ENCODE peak calls at places on chromosome 19, in eight cellular contexts. One of them, this sample, is unnamed.

GRCh38 chr19:18946335-18946734 is 5.3 kb upstream of the HOMER3 start:
- DNase-seq in A549: no peak
- DNase-seq in T-helper 1 cell: no peak
- DNase-seq in astrocyte of the spinal cord: no peak
- DNase-seq in renal cortical epithelial cell: no peak
- DNase-seq in fibroblast of mammary gland: no peak
- DNase-seq in HEK293T: no peak
- DNase-seq in hepatic stellate cell: no peak
- DNase-seq in this sample: no peak

GRCh38 chr19:52691215-52691610 is 43.6 kb downstream of the ZNF611 start:
- DNase-seq in renal cortical epithelial cell: no peak
- DNase-seq in T-helper 1 cell: no peak
- DNase-seq in A549: no peak
- DNase-seq in HEK293T: no peak
- DNase-seq in astrocyte of the spinal cord: no peak
- DNase-seq in hepatic stellate cell: no peak
- DNase-seq in fibroblast of mammary gland: no peak
- DNase-seq in this sample: no peak

GRCh38 chr19:771332-771785 is 20.4 kb downstream of the MISP start:
- DNase-seq in A549: no peak
- DNase-seq in fibroblast of mammary gland: peak
- DNase-seq in renal cortical epithelial cell: no peak
- DNase-seq in T-helper 1 cell: no peak
- DNase-seq in HEK293T: peak
- DNase-seq in astrocyte of the spinal cord: peak
- DNase-seq in hepatic stellate cell: peak
- DNase-seq in this sample: no peak

GRCh38 chr19:10501971-10502523 is 1.1 kb downstream of the KEAP1 start:
- DNase-seq in HEK293T: peak
- DNase-seq in hepatic stellate cell: peak
- DNase-seq in T-helper 1 cell: no peak
- DNase-seq in renal cortical epithelial cell: peak
- DNase-seq in fibroblast of mammary gland: no peak
- DNase-seq in A549: peak
- DNase-seq in astrocyte of the spinal cord: peak
- DNase-seq in this sample: peak

GRCh38 chr19:2014731-2015610 is 543 bp downstream of the BTBD2 start:
- DNase-seq in HEK293T: no peak
- DNase-seq in renal cortical epithelial cell: no peak
- DNase-seq in T-helper 1 cell: no peak
- DNase-seq in hepatic stellate cell: peak
- DNase-seq in fibroblast of mammary gland: no peak
- DNase-seq in A549: no peak
- DNase-seq in astrocyte of the spinal cord: no peak
- DNase-seq in this sample: peak

GRCh38 chr19:13077233-13077632 is 25.4 kb downstream of the LYL1 start:
- DNase-seq in A549: no peak
- DNase-seq in renal cortical epithelial cell: no peak
- DNase-seq in HEK293T: no peak
- DNase-seq in T-helper 1 cell: no peak
- DNase-seq in hepatic stellate cell: no peak
- DNase-seq in fibroblast of mammary gland: no peak
- DNase-seq in astrocyte of the spinal cord: no peak
- DNase-seq in this sample: no peak

GRCh38 chr19:43784981-43785808 is 4.4 kb upstream of the KCNN4 start:
- DNase-seq in astrocyte of the spinal cord: peak
- DNase-seq in fibroblast of mammary gland: peak
- DNase-seq in hepatic stellate cell: peak
- DNase-seq in A549: peak
- DNase-seq in renal cortical epithelial cell: peak
- DNase-seq in T-helper 1 cell: no peak
- DNase-seq in HEK293T: peak
- DNase-seq in this sample: peak

GRCh38 chr19:8585894-8586750 is 8.9 kb upstream of the MYO1F start:
- DNase-seq in fibroblast of mammary gland: no peak
- DNase-seq in hepatic stellate cell: no peak
- DNase-seq in renal cortical epithelial cell: no peak
- DNase-seq in HEK293T: peak
- DNase-seq in A549: no peak
- DNase-seq in astrocyte of the spinal cord: no peak
- DNase-seq in T-helper 1 cell: no peak
- DNase-seq in this sample: no peak

GRCh38 chr19:54653181-54653809 is 9.5 kb upstream of the LILRB4 start:
- DNase-seq in fibroblast of mammary gland: peak
- DNase-seq in renal cortical epithelial cell: no peak
- DNase-seq in A549: peak
- DNase-seq in T-helper 1 cell: no peak
- DNase-seq in astrocyte of the spinal cord: peak
- DNase-seq in HEK293T: peak
- DNase-seq in hepatic stellate cell: peak
- DNase-seq in this sample: no peak

GRCh38 chr19:47644743-47645499 is 36.0 kb downstream of the BICRA start:
- DNase-seq in HEK293T: no peak
- DNase-seq in T-helper 1 cell: no peak
- DNase-seq in renal cortical epithelial cell: peak
- DNase-seq in hepatic stellate cell: no peak
- DNase-seq in astrocyte of the spinal cord: peak
- DNase-seq in A549: no peak
- DNase-seq in fibroblast of mammary gland: no peak
- DNase-seq in this sample: no peak

GRCh38 chr19:47713046-47714021 is at the start of gene EHD2:
- DNase-seq in fibroblast of mammary gland: peak
- DNase-seq in A549: peak
- DNase-seq in hepatic stellate cell: peak
- DNase-seq in renal cortical epithelial cell: no peak
- DNase-seq in T-helper 1 cell: no peak
- DNase-seq in HEK293T: peak
- DNase-seq in astrocyte of the spinal cord: peak
- DNase-seq in this sample: peak

GRCh38 chr19:8209965-8210659 is 942 bp downstream of the CERS4 start:
- DNase-seq in astrocyte of the spinal cord: no peak
- DNase-seq in renal cortical epithelial cell: no peak
- DNase-seq in fibroblast of mammary gland: no peak
- DNase-seq in T-helper 1 cell: no peak
- DNase-seq in hepatic stellate cell: no peak
- DNase-seq in HEK293T: no peak
- DNase-seq in A549: no peak
- DNase-seq in this sample: no peak

GRCh38 chr19:42038675-42039074 is 31.3 kb downstream of the GRIK5 start:
- DNase-seq in fibroblast of mammary gland: no peak
- DNase-seq in renal cortical epithelial cell: no peak
- DNase-seq in T-helper 1 cell: no peak
- DNase-seq in A549: no peak
- DNase-seq in HEK293T: no peak
- DNase-seq in astrocyte of the spinal cord: no peak
- DNase-seq in hepatic stellate cell: no peak
- DNase-seq in this sample: no peak

GRCh38 chr19:10802479-10802878 is 33.5 kb downstream of the TMED1 start:
- DNase-seq in A549: no peak
- DNase-seq in astrocyte of the spinal cord: no peak
- DNase-seq in hepatic stellate cell: no peak
- DNase-seq in fibroblast of mammary gland: no peak
- DNase-seq in renal cortical epithelial cell: no peak
- DNase-seq in T-helper 1 cell: no peak
- DNase-seq in HEK293T: no peak
- DNase-seq in this sample: no peak

GRCh38 chr19:30064776-30065494 is 122.9 kb downstream of the URI1 start:
- DNase-seq in astrocyte of the spinal cord: no peak
- DNase-seq in A549: no peak
- DNase-seq in fibroblast of mammary gland: no peak
- DNase-seq in renal cortical epithelial cell: no peak
- DNase-seq in T-helper 1 cell: no peak
- DNase-seq in hepatic stellate cell: no peak
- DNase-seq in HEK293T: no peak
- DNase-seq in this sample: no peak

GRCh38 chr19:17325881-17326594 is 8.6 kb downstream of the ANO8 start:
- DNase-seq in HEK293T: no peak
- DNase-seq in astrocyte of the spinal cord: peak
- DNase-seq in A549: no peak
- DNase-seq in fibroblast of mammary gland: peak
- DNase-seq in T-helper 1 cell: no peak
- DNase-seq in renal cortical epithelial cell: no peak
- DNase-seq in hepatic stellate cell: peak
- DNase-seq in this sample: no peak

GRCh38 chr19:49017666-49018351 is 918 bp upstream of the LHB start:
- DNase-seq in astrocyte of the spinal cord: peak
- DNase-seq in A549: peak
- DNase-seq in hepatic stellate cell: peak
- DNase-seq in fibroblast of mammary gland: peak
- DNase-seq in renal cortical epithelial cell: no peak
- DNase-seq in T-helper 1 cell: peak
- DNase-seq in HEK293T: peak
- DNase-seq in this sample: peak

GRCh38 chr19:42111811-42112210 is 20.4 kb downstream of the POU2F2 start:
- DNase-seq in astrocyte of the spinal cord: peak
- DNase-seq in HEK293T: no peak
- DNase-seq in hepatic stellate cell: no peak
- DNase-seq in renal cortical epithelial cell: peak
- DNase-seq in A549: no peak
- DNase-seq in fibroblast of mammary gland: peak
- DNase-seq in T-helper 1 cell: no peak
- DNase-seq in this sample: no peak

GRCh38 chr19:4802711-4803110 is 11.2 kb downstream of the FEM1A start:
- DNase-seq in HEK293T: no peak
- DNase-seq in A549: no peak
- DNase-seq in fibroblast of mammary gland: no peak
- DNase-seq in renal cortical epithelial cell: no peak
- DNase-seq in astrocyte of the spinal cord: no peak
- DNase-seq in T-helper 1 cell: no peak
- DNase-seq in hepatic stellate cell: no peak
- DNase-seq in this sample: no peak

GRCh38 chr19:37329686-37330085 is 41.2 kb upstream of the ZNF527 start:
- DNase-seq in A549: no peak
- DNase-seq in T-helper 1 cell: no peak
- DNase-seq in hepatic stellate cell: no peak
- DNase-seq in renal cortical epithelial cell: peak
- DNase-seq in HEK293T: no peak
- DNase-seq in astrocyte of the spinal cord: no peak
- DNase-seq in fibroblast of mammary gland: peak
- DNase-seq in this sample: no peak

GRCh38 chr19:49475995-49476880 is 2.2 kb downstream of the FLT3LG start:
- DNase-seq in HEK293T: peak
- DNase-seq in hepatic stellate cell: peak
- DNase-seq in astrocyte of the spinal cord: no peak
- DNase-seq in renal cortical epithelial cell: peak
- DNase-seq in A549: peak
- DNase-seq in fibroblast of mammary gland: no peak
- DNase-seq in T-helper 1 cell: no peak
- DNase-seq in this sample: no peak

GRCh38 chr19:32201661-32202060 is 143.7 kb upstream of the ZNF507 start:
- DNase-seq in renal cortical epithelial cell: no peak
- DNase-seq in astrocyte of the spinal cord: no peak
- DNase-seq in A549: no peak
- DNase-seq in fibroblast of mammary gland: no peak
- DNase-seq in hepatic stellate cell: no peak
- DNase-seq in T-helper 1 cell: no peak
- DNase-seq in HEK293T: no peak
- DNase-seq in this sample: no peak

GRCh38 chr19:36030264-36031148 is 2.2 kb downstream of the CLIP3 start:
- DNase-seq in T-helper 1 cell: no peak
- DNase-seq in A549: no peak
- DNase-seq in hepatic stellate cell: peak
- DNase-seq in astrocyte of the spinal cord: no peak
- DNase-seq in renal cortical epithelial cell: peak
- DNase-seq in HEK293T: no peak
- DNase-seq in fibroblast of mammary gland: peak
- DNase-seq in this sample: no peak

GRCh38 chr19:42252365-42253244 is 2.3 kb downstream of the ERF start:
- DNase-seq in A549: peak
- DNase-seq in astrocyte of the spinal cord: peak
- DNase-seq in T-helper 1 cell: no peak
- DNase-seq in fibroblast of mammary gland: peak
- DNase-seq in renal cortical epithelial cell: no peak
- DNase-seq in HEK293T: no peak
- DNase-seq in hepatic stellate cell: peak
- DNase-seq in this sample: peak

GRCh38 chr19:18098891-18099622 is 1.5 kb downstream of the MAST3 start:
- DNase-seq in A549: no peak
- DNase-seq in renal cortical epithelial cell: no peak
- DNase-seq in HEK293T: no peak
- DNase-seq in T-helper 1 cell: no peak
- DNase-seq in fibroblast of mammary gland: no peak
- DNase-seq in astrocyte of the spinal cord: no peak
- DNase-seq in hepatic stellate cell: no peak
- DNase-seq in this sample: no peak

GRCh38 chr19:44677019-44677809 is 5.9 kb downstream of the CEACAM19 start:
- DNase-seq in hepatic stellate cell: peak
- DNase-seq in renal cortical epithelial cell: peak
- DNase-seq in fibroblast of mammary gland: peak
- DNase-seq in HEK293T: peak
- DNase-seq in astrocyte of the spinal cord: peak
- DNase-seq in A549: peak
- DNase-seq in T-helper 1 cell: no peak
- DNase-seq in this sample: no peak

GRCh38 chr19:33675501-33676124 is 53.9 kb downstream of the CHST8 start:
- DNase-seq in HEK293T: no peak
- DNase-seq in astrocyte of the spinal cord: no peak
- DNase-seq in T-helper 1 cell: no peak
- DNase-seq in hepatic stellate cell: no peak
- DNase-seq in fibroblast of mammary gland: no peak
- DNase-seq in renal cortical epithelial cell: no peak
- DNase-seq in A549: no peak
- DNase-seq in this sample: no peak

GRCh38 chr19:42121666-42122069 is 10.6 kb downstream of the POU2F2 start:
- DNase-seq in hepatic stellate cell: peak
- DNase-seq in A549: peak
- DNase-seq in astrocyte of the spinal cord: peak
- DNase-seq in renal cortical epithelial cell: peak
- DNase-seq in fibroblast of mammary gland: peak
- DNase-seq in T-helper 1 cell: peak
- DNase-seq in HEK293T: no peak
- DNase-seq in this sample: peak

GRCh38 chr19:55340144-55340783 is 588 bp downstream of the KMT5C start:
- DNase-seq in A549: no peak
- DNase-seq in renal cortical epithelial cell: no peak
- DNase-seq in fibroblast of mammary gland: no peak
- DNase-seq in HEK293T: no peak
- DNase-seq in T-helper 1 cell: no peak
- DNase-seq in hepatic stellate cell: no peak
- DNase-seq in astrocyte of the spinal cord: no peak
- DNase-seq in this sample: no peak

GRCh38 chr19:13024958-13025653 is 29.8 kb downstream of the NFIX start:
- DNase-seq in hepatic stellate cell: no peak
- DNase-seq in A549: no peak
- DNase-seq in T-helper 1 cell: no peak
- DNase-seq in HEK293T: no peak
- DNase-seq in fibroblast of mammary gland: no peak
- DNase-seq in renal cortical epithelial cell: no peak
- DNase-seq in astrocyte of the spinal cord: no peak
- DNase-seq in this sample: peak

GRCh38 chr19:8731428-8732169 is 10.2 kb downstream of the OR2Z1 start:
- DNase-seq in hepatic stellate cell: no peak
- DNase-seq in T-helper 1 cell: no peak
- DNase-seq in renal cortical epithelial cell: no peak
- DNase-seq in A549: no peak
- DNase-seq in fibroblast of mammary gland: no peak
- DNase-seq in astrocyte of the spinal cord: no peak
- DNase-seq in HEK293T: no peak
- DNase-seq in this sample: no peak

GRCh38 chr19:14004619-14005380 is 1.3 kb downstream of the RFX1 start:
- DNase-seq in renal cortical epithelial cell: peak
- DNase-seq in astrocyte of the spinal cord: no peak
- DNase-seq in A549: no peak
- DNase-seq in fibroblast of mammary gland: peak
- DNase-seq in hepatic stellate cell: no peak
- DNase-seq in HEK293T: no peak
- DNase-seq in T-helper 1 cell: no peak
- DNase-seq in this sample: peak

GRCh38 chr19:29478578-29479565 is 46.9 kb upstream of the VSTM2B start:
- DNase-seq in hepatic stellate cell: no peak
- DNase-seq in T-helper 1 cell: no peak
- DNase-seq in fibroblast of mammary gland: no peak
- DNase-seq in astrocyte of the spinal cord: no peak
- DNase-seq in renal cortical epithelial cell: no peak
- DNase-seq in HEK293T: peak
- DNase-seq in A549: peak
- DNase-seq in this sample: peak

GRCh38 chr19:41901707-41902360 is 18.9 kb downstream of the ARHGEF1 start:
- DNase-seq in A549: no peak
- DNase-seq in renal cortical epithelial cell: no peak
- DNase-seq in hepatic stellate cell: no peak
- DNase-seq in T-helper 1 cell: no peak
- DNase-seq in astrocyte of the spinal cord: no peak
- DNase-seq in HEK293T: no peak
- DNase-seq in fibroblast of mammary gland: no peak
- DNase-seq in this sample: peak

This sample was measured in left lung.